ENCODE peak calls at places on chromosomes 12 and 14, in four cellular contexts. One of them, this sample, is unnamed.

GRCh38 chr12:50621435-50622304 is 116.9 kb downstream of the DIP2B start:
- DNase-seq in CD8-positive, alpha-beta memory T cell: no peak
- DNase-seq in astrocyte of the spinal cord: peak; percentile 23
- DNase-seq in pancreas: no peak
- DNase-seq in this sample: no peak

GRCh38 chr12:6845395-6845794 is 4.7 kb downstream of the GNB3 start:
- DNase-seq in pancreas: no peak
- DNase-seq in CD8-positive, alpha-beta memory T cell: no peak
- DNase-seq in astrocyte of the spinal cord: no peak
- DNase-seq in this sample: peak; percentile 43

GRCh38 chr12:124026755-124027745 is 54.0 kb downstream of the ZNF664 start:
- DNase-seq in CD8-positive, alpha-beta memory T cell: no peak
- DNase-seq in astrocyte of the spinal cord: peak; percentile 40
- DNase-seq in pancreas: no peak
- DNase-seq in this sample: no peak

GRCh38 chr14:64943556-64943955 is 1.0 kb upstream of the GPX2 start:
- DNase-seq in CD8-positive, alpha-beta memory T cell: no peak
- DNase-seq in astrocyte of the spinal cord: no peak
- DNase-seq in pancreas: no peak
- DNase-seq in this sample: no peak

GRCh38 chr14:57069702-57070101 is 199.0 kb downstream of the EXOC5 start:
- DNase-seq in pancreas: no peak
- DNase-seq in astrocyte of the spinal cord: no peak
- DNase-seq in CD8-positive, alpha-beta memory T cell: no peak
- DNase-seq in this sample: no peak

GRCh38 chr14:67059576-67059975 is 129.7 kb upstream of the GARIN2 start:
- DNase-seq in CD8-positive, alpha-beta memory T cell: no peak
- DNase-seq in pancreas: no peak
- DNase-seq in astrocyte of the spinal cord: no peak
- DNase-seq in this sample: no peak

GRCh38 chr12:68303850-68304249 is 28.3 kb downstream of the MDM1 start:
- DNase-seq in pancreas: no peak
- DNase-seq in CD8-positive, alpha-beta memory T cell: no peak
- DNase-seq in astrocyte of the spinal cord: no peak
- DNase-seq in this sample: peak; percentile 24

GRCh38 chr12:5088586-5089264 is 45.0 kb downstream of the KCNA5 start:
- DNase-seq in CD8-positive, alpha-beta memory T cell: no peak
- DNase-seq in pancreas: no peak
- DNase-seq in astrocyte of the spinal cord: peak; percentile 78
- DNase-seq in this sample: peak; percentile 18

GRCh38 chr12:65787056-65787855 is 37.0 kb upstream of the HMGA2 start:
- DNase-seq in pancreas: no peak
- DNase-seq in astrocyte of the spinal cord: no peak
- DNase-seq in CD8-positive, alpha-beta memory T cell: no peak
- DNase-seq in this sample: no peak

GRCh38 chr12:50059440-50060119 is 2.2 kb downstream of the ASIC1 start:
- DNase-seq in astrocyte of the spinal cord: no peak
- DNase-seq in pancreas: no peak
- DNase-seq in CD8-positive, alpha-beta memory T cell: no peak
- DNase-seq in this sample: no peak

GRCh38 chr12:120887253-120888043 is 16.7 kb downstream of the SPPL3 start:
- DNase-seq in pancreas: no peak
- DNase-seq in CD8-positive, alpha-beta memory T cell: no peak
- DNase-seq in astrocyte of the spinal cord: no peak
- DNase-seq in this sample: no peak

GRCh38 chr12:3655331-3655900 is 97.5 kb downstream of the CRACR2A start:
- DNase-seq in pancreas: no peak
- DNase-seq in CD8-positive, alpha-beta memory T cell: no peak
- DNase-seq in astrocyte of the spinal cord: no peak
- DNase-seq in this sample: no peak

GRCh38 chr12:80442426-80443222 is 1.4 kb upstream of the PTPRQ start:
- DNase-seq in astrocyte of the spinal cord: peak; percentile 38
- DNase-seq in pancreas: no peak
- DNase-seq in CD8-positive, alpha-beta memory T cell: no peak
- DNase-seq in this sample: no peak

GRCh38 chr12:132657004-132657727 is 30.0 kb downstream of the POLE start:
- DNase-seq in CD8-positive, alpha-beta memory T cell: no peak
- DNase-seq in astrocyte of the spinal cord: no peak
- DNase-seq in pancreas: no peak
- DNase-seq in this sample: no peak

GRCh38 chr14:75823334-75823733 is 158.5 kb downstream of the TGFB3 start:
- DNase-seq in CD8-positive, alpha-beta memory T cell: no peak
- DNase-seq in astrocyte of the spinal cord: no peak
- DNase-seq in pancreas: no peak
- DNase-seq in this sample: no peak

GRCh38 chr14:75826599-75826998 is 155.2 kb downstream of the TGFB3 start:
- DNase-seq in CD8-positive, alpha-beta memory T cell: no peak
- DNase-seq in astrocyte of the spinal cord: no peak
- DNase-seq in pancreas: no peak
- DNase-seq in this sample: no peak

GRCh38 chr14:75822522-75823288 is 159.1 kb downstream of the TGFB3 start:
- DNase-seq in pancreas: no peak
- DNase-seq in CD8-positive, alpha-beta memory T cell: no peak
- DNase-seq in astrocyte of the spinal cord: peak; percentile 93
- DNase-seq in this sample: no peak

GRCh38 chr14:75824328-75824727 is 157.5 kb downstream of the TGFB3 start:
- DNase-seq in pancreas: no peak
- DNase-seq in astrocyte of the spinal cord: no peak
- DNase-seq in CD8-positive, alpha-beta memory T cell: no peak
- DNase-seq in this sample: no peak

GRCh38 chr14:75825147-75825592 is 156.6 kb downstream of the TGFB3 start:
- DNase-seq in pancreas: no peak
- DNase-seq in astrocyte of the spinal cord: peak; percentile 78
- DNase-seq in CD8-positive, alpha-beta memory T cell: no peak
- DNase-seq in this sample: no peak
- H3K4me3 ChIP-seq in pancreas: no peak overlapping the region
- H3K4me3 ChIP-seq in astrocyte of the spinal cord: no peak overlapping the region
- H3K4me3 ChIP-seq in CD8-positive, alpha-beta memory T cell: no peak overlapping the region
- H3K4me3 ChIP-seq in this sample: no peak overlapping the region

DNA sequence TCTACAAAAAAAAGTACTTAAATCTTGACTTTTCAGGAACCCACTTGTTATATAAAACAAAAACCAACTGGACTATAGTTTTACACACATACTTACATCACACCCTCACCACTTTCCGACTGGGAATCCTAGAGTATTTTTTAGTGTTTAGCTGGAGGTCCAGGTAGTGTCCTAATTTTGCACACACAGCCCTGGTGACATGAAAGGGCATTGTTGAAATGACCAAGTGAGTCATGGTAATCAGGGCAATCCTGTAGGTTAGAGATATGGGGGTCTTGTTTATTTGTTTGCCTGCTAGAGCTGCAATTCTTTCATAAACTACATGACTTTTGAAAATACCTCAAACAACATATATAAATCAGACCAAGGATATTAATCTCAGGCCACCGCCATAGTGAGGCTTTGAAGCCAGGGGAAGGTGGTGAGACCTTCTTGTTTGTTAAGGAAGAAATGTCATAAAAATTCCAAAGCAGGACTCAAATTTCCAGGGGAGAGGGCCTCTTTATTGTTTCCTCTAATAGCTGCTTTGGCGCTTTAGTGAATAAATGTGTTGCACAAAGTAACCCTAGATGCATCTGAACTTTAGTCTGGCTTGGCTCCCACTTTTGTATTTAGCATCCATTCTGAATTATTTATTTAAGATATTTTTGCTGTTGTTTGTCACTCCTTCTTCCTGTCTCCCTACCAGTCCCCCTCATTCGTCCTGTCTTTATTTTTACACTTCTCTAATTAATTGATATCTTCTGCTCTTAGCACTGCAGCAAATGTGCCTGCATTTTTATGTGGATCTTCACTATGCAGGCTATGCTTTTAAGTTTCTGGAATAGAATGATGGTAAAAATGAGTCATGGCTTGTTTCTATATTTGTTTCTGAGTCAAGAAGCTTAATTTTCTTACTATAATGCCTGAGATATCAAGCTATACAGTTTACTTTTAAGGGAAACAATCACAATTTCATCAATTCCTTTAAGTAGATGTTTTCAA is 430.2 kb downstream of the RAD51B start:
- DNase-seq in pancreas: no peak
- DNase-seq in astrocyte of the spinal cord: peak; percentile 80
- DNase-seq in CD8-positive, alpha-beta memory T cell: no peak
- DNase-seq in this sample: no peak
- H3K4me3 ChIP-seq in pancreas: no peak overlapping the region
- H3K4me3 ChIP-seq in astrocyte of the spinal cord: no peak overlapping the region
- H3K4me3 ChIP-seq in CD8-positive, alpha-beta memory T cell: no peak overlapping the region
- H3K4me3 ChIP-seq in this sample: peak overlapping the region; percentile 8

GRCh38 chr12:32755051-32755653 is 545 bp downstream of the YARS2 start:
- DNase-seq in pancreas: peak; percentile 67
- DNase-seq in astrocyte of the spinal cord: peak; percentile 79
- DNase-seq in CD8-positive, alpha-beta memory T cell: peak; percentile 65
- DNase-seq in this sample: peak; percentile 85

GRCh38 chr12:32754101-32754500 is 1.6 kb downstream of the YARS2 start:
- DNase-seq in CD8-positive, alpha-beta memory T cell: no peak
- DNase-seq in astrocyte of the spinal cord: no peak
- DNase-seq in pancreas: no peak
- DNase-seq in this sample: no peak

GRCh38 chr12:32755654-32756475 is at the start of gene YARS2:
- DNase-seq in pancreas: peak; percentile 96
- DNase-seq in astrocyte of the spinal cord: peak; percentile 98
- DNase-seq in CD8-positive, alpha-beta memory T cell: peak; percentile 83
- DNase-seq in this sample: peak; percentile 92

GRCh38 chr12:32756476-32757158 is 920 bp upstream of the YARS2 start:
- DNase-seq in astrocyte of the spinal cord: no peak
- DNase-seq in CD8-positive, alpha-beta memory T cell: no peak
- DNase-seq in pancreas: no peak
- DNase-seq in this sample: no peak

DNA sequence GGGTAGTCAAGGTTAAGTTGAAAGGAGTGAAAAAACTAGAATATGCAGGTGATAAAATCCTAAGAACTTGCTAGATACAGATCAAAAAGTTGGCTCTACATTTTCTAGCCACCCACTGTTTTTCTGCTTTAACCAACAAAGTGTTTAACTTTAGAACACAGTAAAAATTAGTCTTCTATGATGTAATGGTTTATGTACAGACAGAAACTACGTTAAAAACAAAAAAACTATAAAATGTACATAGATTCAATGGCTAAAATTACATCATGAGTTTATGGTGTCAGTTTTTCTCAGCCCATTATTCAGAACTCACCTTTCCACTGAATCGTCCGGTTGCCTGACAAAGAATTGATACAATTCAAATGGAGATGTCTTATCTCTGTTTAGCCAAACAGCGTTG is 2.1 kb downstream of the YARS2 start:
- DNase-seq in CD8-positive, alpha-beta memory T cell: no peak
- DNase-seq in pancreas: no peak
- DNase-seq in astrocyte of the spinal cord: no peak
- DNase-seq in this sample: no peak
- H3K4me3 ChIP-seq in CD8-positive, alpha-beta memory T cell: no peak overlapping the region
- H3K4me3 ChIP-seq in pancreas: no peak overlapping the region
- H3K4me3 ChIP-seq in astrocyte of the spinal cord: no peak overlapping the region
- H3K4me3 ChIP-seq in this sample: no peak overlapping the region

DNA sequence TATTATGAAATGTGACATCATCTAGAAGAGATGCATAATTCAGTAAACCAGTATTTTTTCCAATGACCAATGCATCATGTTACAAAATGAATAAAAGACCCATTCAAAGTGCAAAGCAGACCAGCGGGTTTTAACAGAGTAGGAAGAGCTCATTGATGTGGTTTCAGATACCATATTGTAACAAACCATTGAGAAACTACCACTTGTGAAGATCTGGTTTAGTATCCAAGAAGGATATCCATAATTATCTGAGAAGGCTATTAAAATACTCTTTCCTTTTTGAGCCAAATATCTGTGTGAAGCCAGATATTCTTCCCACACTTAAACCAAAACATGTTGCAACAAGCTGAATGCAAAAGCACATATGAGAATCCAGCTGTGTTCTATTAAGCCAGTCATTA is 47.7 kb downstream of the MVK start:
- DNase-seq in CD8-positive, alpha-beta memory T cell: no peak
- DNase-seq in pancreas: no peak
- DNase-seq in astrocyte of the spinal cord: no peak
- DNase-seq in this sample: no peak
- H3K4me3 ChIP-seq in CD8-positive, alpha-beta memory T cell: no peak overlapping the region
- H3K4me3 ChIP-seq in pancreas: no peak overlapping the region
- H3K4me3 ChIP-seq in astrocyte of the spinal cord: no peak overlapping the region
- H3K4me3 ChIP-seq in this sample: no peak overlapping the region